ENCODE peak calls at places on chromosomes 4 and X, in six cellular contexts. P is cardiac muscle cell, Y is epithelial cell of esophagus, X is lower lobe of right lung, N is ovary, G is iPS DF 6.9. H is an unnamed sample.

GRCh38 chr4:107740950-107741701 is 21.1 kb upstream of the PAPSS1 start:
- DNase-seq in N (peak), P (no peak), X (no peak), Y (no peak), G (no peak), H (peak)

GRCh38 chrX:63350551-63350950 is 581 bp downstream of the SPIN4 start:
- DNase-seq in G (no peak), X (peak), N (peak), P (peak), Y (peak), H (no peak)

GRCh38 chr4:110621839-110622751 is 782 bp downstream of the PITX2 start:
- DNase-seq in P (no peak), X (no peak), Y (no peak), N (no peak), G (no peak), H (no peak)

GRCh38 chr4:59671037-59671436 is 1529.1 kb upstream of the ADGRL3 start:
- DNase-seq in N (no peak), X (no peak), Y (no peak), P (no peak), G (no peak), H (no peak)

GRCh38 chr4:76420901-76421581 is at the start of gene CCDC158:
- DNase-seq in G (no peak), Y (peak), N (no peak), P (no peak), X (no peak), H (no peak)

GRCh38 chrX:45710081-45710801 is 509.6 kb upstream of the DIPK2B start:
- DNase-seq in N (no peak), G (no peak), Y (peak), X (no peak), P (no peak), H (peak)

GRCh38 chr4:71713611-71714203 is 70.2 kb downstream of the GC start:
- DNase-seq in P (peak), G (no peak), Y (peak), N (no peak), X (no peak), H (peak)

GRCh38 chr4:92333056-92333455 is 29.3 kb downstream of the GRID2 start:
- DNase-seq in G (no peak), N (no peak), P (no peak), Y (peak), X (no peak), H (peak)

GRCh38 chr4:182554736-182555135 is 311.5 kb downstream of the TENM3 start:
- DNase-seq in G (no peak), P (no peak), Y (no peak), X (no peak), N (no peak), H (no peak)

GRCh38 chr4:73223258-73223651 is 35.3 kb downstream of the ANKRD17 start:
- DNase-seq in Y (no peak), G (no peak), P (no peak), N (no peak), X (no peak), H (no peak)
- H3K4me3 ChIP-seq in Y (peak), G (no peak), P (peak), N (peak), X (peak), H (peak)

GRCh38 chr4:37686373-37687174 is at the start of gene RELL1:
- DNase-seq in P (peak), G (peak), N (peak), X (peak), Y (peak), H (peak)
- H3K4me3 ChIP-seq in P (peak), G (peak), N (peak), X (peak), Y (peak), H (peak)

GRCh38 chr4:7547368-7548040 is 112.8 kb upstream of the PSAPL1 start:
- DNase-seq in P (no peak), G (no peak), N (no peak), X (peak), Y (peak), H (no peak)

GRCh38 chr4:7542781-7543180 is 108.1 kb upstream of the PSAPL1 start:
- DNase-seq in N (no peak), G (no peak), P (no peak), X (peak), Y (no peak), H (no peak)

GRCh38 chr4:7549866-7550265 is 115.1 kb upstream of the PSAPL1 start:
- DNase-seq in G (no peak), Y (no peak), P (no peak), N (no peak), X (no peak), H (no peak)

GRCh38 chr4:7546152-7546808 is 111.5 kb upstream of the PSAPL1 start:
- DNase-seq in Y (no peak), X (peak), N (no peak), G (no peak), P (no peak), H (no peak)

GRCh38 chr4:7546809-7547367 is 112.2 kb upstream of the PSAPL1 start:
- DNase-seq in Y (no peak), X (no peak), N (no peak), G (no peak), P (no peak), H (no peak)
- H3K4me3 ChIP-seq in Y (no peak), X (no peak), N (no peak), G (no peak), P (no peak), H (no peak)

DNA sequence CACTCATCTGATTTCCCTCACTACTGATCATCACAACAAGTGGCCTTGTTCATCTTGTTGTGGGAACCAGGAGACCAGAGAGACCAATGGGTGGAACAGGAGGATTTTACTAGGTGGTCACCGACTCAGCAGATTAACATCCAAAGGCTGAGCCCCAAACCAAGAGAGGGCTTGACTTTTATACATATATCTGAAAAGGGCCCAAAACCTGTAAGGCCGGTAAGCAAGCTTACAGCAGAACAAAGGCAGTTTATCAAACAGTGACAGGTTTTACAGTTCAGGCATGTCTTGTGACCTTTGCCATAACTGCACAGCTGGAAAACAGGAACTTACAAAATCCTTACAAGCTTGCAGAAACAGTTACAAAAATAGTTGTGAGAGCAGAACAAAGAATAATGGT is 195.9 kb downstream of the OR13H1 start:
- DNase-seq in Y (peak), P (no peak), G (no peak), N (no peak), X (no peak), H (no peak)
- H3K4me3 ChIP-seq in Y (no peak), P (no peak), G (no peak), N (no peak), X (no peak), H (no peak)

DNA sequence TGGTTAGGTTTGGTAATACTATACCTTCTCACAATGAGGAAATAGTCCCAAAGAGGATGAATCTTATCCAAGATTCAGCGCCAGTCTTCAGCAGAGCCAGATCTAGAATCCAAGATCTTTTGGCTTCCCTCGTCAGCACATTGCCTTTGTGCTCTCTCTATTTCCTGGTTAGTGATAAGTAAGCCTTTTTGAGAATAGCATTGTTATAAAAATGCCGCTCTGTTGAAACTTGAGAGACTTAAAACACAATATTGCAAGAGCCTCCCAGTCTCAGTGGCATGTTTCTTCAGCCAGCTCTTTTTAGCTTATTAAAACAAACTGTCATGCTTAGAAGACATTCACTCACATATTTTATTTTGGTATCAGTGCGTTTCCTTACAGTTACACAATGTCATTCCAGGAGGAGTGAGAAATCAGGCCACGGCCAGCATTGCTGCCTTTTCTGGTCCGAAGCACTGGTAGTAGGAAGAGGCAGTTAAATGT is 141.4 kb downstream of the KLHL8 start:
- DNase-seq in P (no peak), X (no peak), Y (peak), N (no peak), G (no peak), H (peak)
- H3K4me3 ChIP-seq in P (no peak), X (no peak), Y (no peak), N (no peak), G (no peak), H (no peak)

DNA sequence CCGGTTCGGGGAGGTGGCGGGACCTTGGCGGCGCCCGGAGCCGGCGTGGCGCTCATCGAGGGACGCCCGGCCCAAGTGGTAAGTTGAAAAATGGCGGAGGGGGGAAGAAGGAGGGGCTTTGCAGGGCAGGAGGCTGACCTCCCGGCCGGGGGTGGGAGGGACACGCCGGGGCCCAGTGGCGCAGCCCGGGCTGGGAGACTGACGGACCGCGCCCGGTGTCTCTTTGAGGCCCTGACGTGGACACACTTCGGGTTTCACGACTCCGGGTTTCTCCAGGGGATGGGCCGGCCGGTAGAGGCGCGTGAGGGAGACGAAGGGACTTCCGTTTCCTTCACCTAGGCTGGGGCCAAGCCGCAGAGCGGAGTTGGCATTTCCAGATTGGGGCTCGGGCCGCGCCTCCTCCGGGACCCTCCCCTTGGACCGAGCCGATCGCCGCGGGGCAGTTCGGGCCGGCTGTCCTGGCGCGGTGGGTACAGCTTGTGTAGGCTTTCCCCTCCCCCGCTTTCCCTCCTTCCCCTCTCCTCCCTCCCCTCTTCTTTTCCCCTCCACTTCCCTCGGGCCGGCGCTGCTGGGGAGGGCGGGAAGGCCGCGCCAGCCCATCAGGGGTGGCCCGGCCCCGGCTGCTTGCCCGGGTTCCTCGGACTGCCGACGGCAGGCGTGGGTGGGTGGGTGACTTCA is at the start of gene XIAP:
- DNase-seq in Y (peak), X (peak), N (peak), G (no peak), P (peak), H (peak)
- H3K4me3 ChIP-seq in Y (peak), X (peak), N (peak), G (peak), P (peak), H (peak)

DNA sequence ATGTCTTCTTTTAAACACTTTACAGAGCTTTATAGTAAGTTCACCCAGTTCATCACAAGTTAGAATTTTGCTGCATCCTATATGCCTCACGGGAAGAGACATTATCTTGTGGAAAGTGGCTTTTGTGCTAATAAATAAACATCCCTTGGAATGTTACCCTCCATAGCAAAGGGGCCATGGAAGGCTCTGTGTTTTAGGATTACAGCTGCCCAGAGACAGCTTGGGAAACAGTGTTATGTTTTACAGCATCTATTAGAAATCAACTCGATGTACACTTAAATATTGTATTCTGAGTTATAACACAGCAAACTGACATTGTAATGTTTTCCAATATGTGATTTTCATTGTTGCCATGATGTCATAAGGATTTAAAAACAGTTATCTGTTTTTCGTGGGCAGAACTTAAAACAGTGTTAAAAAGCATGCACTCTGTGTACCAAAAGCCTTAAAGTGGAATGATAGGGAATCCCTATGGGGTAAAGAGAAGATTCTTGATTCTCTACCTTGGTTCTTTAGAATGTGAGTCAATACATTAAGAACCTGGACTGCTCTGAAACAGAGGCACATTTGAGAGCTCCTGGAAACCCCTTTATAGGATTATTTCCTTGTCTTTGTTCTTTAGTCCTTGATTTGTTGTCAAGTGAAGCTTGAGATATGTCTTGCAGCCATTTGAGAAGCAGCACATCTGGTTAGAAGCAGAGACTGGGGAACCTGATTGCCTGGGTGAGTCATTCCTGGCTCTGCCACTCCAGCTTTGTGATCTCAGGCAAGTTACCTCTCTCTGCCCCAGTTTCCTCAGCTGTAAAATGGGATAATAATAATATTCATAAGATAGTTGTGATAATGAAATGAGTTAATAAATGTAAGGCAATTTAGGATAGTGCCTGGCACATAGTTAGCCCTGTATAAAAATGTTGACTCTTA is 41.6 kb downstream of the ARHGAP10 start:
- DNase-seq in Y (peak), P (no peak), X (no peak), G (no peak), N (no peak), H (no peak)
- H3K4me3 ChIP-seq in Y (no peak), P (no peak), X (no peak), G (no peak), N (no peak), H (peak)

DNA sequence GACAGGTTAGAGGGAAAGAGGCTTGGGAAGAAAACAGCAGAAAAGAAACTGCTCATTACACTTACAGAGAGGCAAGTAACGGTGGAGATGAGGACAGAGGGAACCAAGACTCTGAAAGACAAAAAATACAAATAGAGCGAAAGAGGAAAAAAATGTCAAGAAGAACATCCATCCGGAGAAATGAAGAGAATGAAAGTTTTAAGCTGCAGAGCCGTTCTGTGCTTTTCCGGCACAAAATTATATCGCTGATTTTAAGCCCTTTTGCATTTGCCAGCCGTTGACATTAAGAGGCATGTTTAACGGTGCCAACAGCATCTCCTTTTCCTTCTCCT is 236 bp downstream of the PCDH10 start:
- DNase-seq in X (no peak), N (no peak), Y (no peak), G (no peak), P (no peak), H (no peak)
- H3K4me3 ChIP-seq in X (peak), N (peak), Y (peak), G (no peak), P (peak), H (peak)

GRCh38 chrX:115563633-115564182 is 2.7 kb downstream of the PLS3 start:
- DNase-seq in Y (no peak), P (no peak), G (no peak), N (no peak), X (no peak), H (no peak)
- H3K4me3 ChIP-seq in Y (no peak), P (peak), G (no peak), N (peak), X (peak), H (no peak)

GRCh38 chr4:10458190-10458589 is 964 bp upstream of the ZNF518B start:
- DNase-seq in N (no peak), G (no peak), P (no peak), Y (no peak), X (no peak), H (no peak)

GRCh38 chr4:10457255-10457801 is at the start of gene ZNF518B:
- DNase-seq in N (peak), Y (peak), G (no peak), X (peak), P (peak), H (peak)

GRCh38 chr4:10455133-10455532 is 2.1 kb downstream of the ZNF518B start:
- DNase-seq in N (no peak), X (no peak), P (no peak), Y (no peak), G (no peak), H (no peak)

GRCh38 chr4:10454726-10455125 is 2.5 kb downstream of the ZNF518B start:
- DNase-seq in Y (no peak), N (no peak), P (no peak), X (no peak), G (no peak), H (no peak)

DNA sequence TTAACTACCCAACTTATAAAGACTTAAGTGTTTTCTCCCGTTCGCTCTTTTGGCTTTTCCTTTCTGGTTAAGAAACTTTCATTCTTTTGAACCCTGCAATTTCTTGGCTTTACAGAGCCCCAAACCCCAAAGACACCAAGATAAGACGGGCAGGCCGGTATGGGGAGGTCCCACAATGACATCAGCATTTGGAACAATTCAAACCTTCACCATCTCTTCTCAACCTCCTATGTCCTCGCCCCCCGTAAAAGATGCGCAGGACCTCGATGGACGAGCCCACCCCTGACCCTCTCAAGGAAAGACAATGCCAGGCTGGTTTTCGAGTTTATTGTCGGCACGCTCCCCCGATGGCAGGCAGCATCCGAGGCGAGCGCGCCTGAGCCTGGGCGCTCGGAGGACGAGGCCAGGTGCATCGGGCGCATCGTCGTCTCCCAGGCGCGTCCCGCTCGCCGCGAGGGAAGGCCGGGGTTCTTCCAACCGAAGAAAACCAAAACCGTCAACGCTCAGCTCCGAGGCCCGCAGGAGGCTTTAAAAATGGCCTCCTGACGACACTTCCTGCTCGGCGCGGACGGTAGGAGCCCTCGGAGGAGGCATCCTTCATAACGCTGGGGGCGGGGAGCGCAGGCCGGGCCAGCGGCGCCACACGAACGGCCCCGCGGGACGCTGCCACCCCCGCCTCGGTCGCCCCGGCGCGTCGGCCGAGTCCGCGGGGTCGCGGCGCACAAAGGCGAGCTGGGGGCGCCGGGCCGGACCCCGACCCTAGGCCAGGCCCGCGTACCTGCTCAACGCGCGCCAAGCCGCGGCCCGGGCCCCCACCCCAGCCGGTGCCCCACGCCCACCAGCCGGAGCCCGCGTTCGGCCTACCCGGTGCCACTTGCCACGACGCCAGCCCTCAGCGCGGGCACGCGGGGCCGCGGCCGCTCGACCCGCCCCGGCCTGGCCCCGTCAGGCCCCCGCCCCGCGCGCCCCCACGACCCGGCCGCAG is 664 bp downstream of the ZNF518B start:
- DNase-seq in N (peak), Y (peak), X (peak), P (peak), G (no peak), H (peak)
- H3K4me3 ChIP-seq in N (peak), Y (peak), X (peak), P (peak), G (peak), H (peak)